ENCODE peak calls at places on chromosomes 5 and 9, in four cellular contexts. One of them, this sample, is unnamed.

GRCh38 chr9:129919836-129920235 is 84.6 kb downstream of the USP20 start:
- DNase-seq in psoas muscle: no peak
- DNase-seq in GM23248: no peak
- DNase-seq in adrenal gland: no peak
- DNase-seq in this sample: no peak

GRCh38 chr9:3478549-3478953 is 47.2 kb downstream of the RFX3 start:
- DNase-seq in psoas muscle: no peak
- DNase-seq in GM23248: peak; percentile 7
- DNase-seq in adrenal gland: no peak
- DNase-seq in this sample: no peak

GRCh38 chr5:158748535-158748934 is 351.2 kb downstream of the EBF1 start:
- DNase-seq in psoas muscle: no peak
- DNase-seq in GM23248: no peak
- DNase-seq in adrenal gland: no peak
- DNase-seq in this sample: no peak

GRCh38 chr5:35134278-35135030 is 86.7 kb upstream of the AGXT2 start:
- DNase-seq in psoas muscle: no peak
- DNase-seq in GM23248: peak; percentile 70
- DNase-seq in adrenal gland: no peak
- DNase-seq in this sample: no peak

GRCh38 chr5:140795259-140795641 is 598 bp downstream of the PCDHA2 start:
- DNase-seq in psoas muscle: no peak
- DNase-seq in GM23248: peak; percentile 26
- DNase-seq in adrenal gland: no peak
- DNase-seq in this sample: no peak

GRCh38 chr9:27541740-27542139 is 12.1 kb upstream of the MOB3B start:
- DNase-seq in psoas muscle: no peak
- DNase-seq in GM23248: no peak
- DNase-seq in adrenal gland: no peak
- DNase-seq in this sample: no peak

GRCh38 chr5:149561848-149562247 is 10.6 kb upstream of the CSNK1A1 start:
- DNase-seq in psoas muscle: no peak
- DNase-seq in GM23248: peak; percentile 96
- DNase-seq in adrenal gland: no peak
- DNase-seq in this sample: no peak

GRCh38 chr5:139787568-139788293 is 7.9 kb upstream of the PSD2 start:
- DNase-seq in psoas muscle: peak; percentile 87
- DNase-seq in GM23248: peak; percentile 83
- DNase-seq in adrenal gland: peak; percentile 82
- DNase-seq in this sample: peak; percentile 91

GRCh38 chr5:83306572-83307241 is 164.8 kb upstream of the VCAN start:
- DNase-seq in psoas muscle: peak; percentile 34
- DNase-seq in GM23248: peak; percentile 91
- DNase-seq in adrenal gland: peak; percentile 34
- DNase-seq in this sample: peak; percentile 85

GRCh38 chr5:157172408-157172807 is 6.3 kb upstream of the GARIN3 start:
- DNase-seq in psoas muscle: no peak
- DNase-seq in GM23248: no peak
- DNase-seq in adrenal gland: no peak
- DNase-seq in this sample: peak; percentile 13

GRCh38 chr9:133700861-133701320 is 37.3 kb downstream of the SARDH start:
- DNase-seq in psoas muscle: no peak
- DNase-seq in GM23248: no peak
- DNase-seq in adrenal gland: peak; percentile 2
- DNase-seq in this sample: no peak

GRCh38 chr5:160262665-160263064 is 33.4 kb downstream of the FABP6 start:
- DNase-seq in psoas muscle: no peak
- DNase-seq in GM23248: peak; percentile 13
- DNase-seq in adrenal gland: no peak
- DNase-seq in this sample: no peak

GRCh38 chr5:127409236-127409921 is 108.1 kb upstream of the PRRC1 start:
- DNase-seq in psoas muscle: no peak
- DNase-seq in GM23248: peak; percentile 49
- DNase-seq in adrenal gland: no peak
- DNase-seq in this sample: no peak

GRCh38 chr5:122262107-122262506 is 49.9 kb upstream of the SNCAIP start:
- DNase-seq in psoas muscle: no peak
- DNase-seq in GM23248: peak; percentile 79
- DNase-seq in adrenal gland: no peak
- DNase-seq in this sample: no peak

GRCh38 chr9:133573791-133574515 is 35.2 kb downstream of the FAM163B start:
- DNase-seq in psoas muscle: no peak
- DNase-seq in GM23248: no peak
- DNase-seq in adrenal gland: no peak
- DNase-seq in this sample: no peak

GRCh38 chr5:9332026-9332425 is 213.8 kb downstream of the SEMA5A start:
- DNase-seq in psoas muscle: no peak
- DNase-seq in GM23248: no peak
- DNase-seq in adrenal gland: no peak
- DNase-seq in this sample: no peak

GRCh38 chr5:85646641-85647040 is 971.1 kb upstream of the COX7C start:
- DNase-seq in psoas muscle: no peak
- DNase-seq in GM23248: no peak
- DNase-seq in adrenal gland: no peak
- DNase-seq in this sample: no peak

GRCh38 chr9:109167716-109168115 is 667 bp upstream of the FRRS1L start:
- DNase-seq in psoas muscle: no peak
- DNase-seq in GM23248: no peak
- DNase-seq in adrenal gland: no peak
- DNase-seq in this sample: no peak

GRCh38 chr9:96559339-96559943 is 60.2 kb downstream of the CDC14B start:
- DNase-seq in psoas muscle: no peak
- DNase-seq in GM23248: no peak
- DNase-seq in adrenal gland: no peak
- DNase-seq in this sample: no peak

GRCh38 chr5:143316337-143316736 is 87.1 kb downstream of the NR3C1 start:
- DNase-seq in psoas muscle: no peak
- DNase-seq in GM23248: no peak
- DNase-seq in adrenal gland: no peak
- DNase-seq in this sample: no peak

GRCh38 chr5:176831026-176831423 is 20.7 kb downstream of the UNC5A start:
- DNase-seq in psoas muscle: no peak
- DNase-seq in GM23248: no peak
- DNase-seq in adrenal gland: no peak
- DNase-seq in this sample: no peak

GRCh38 chr5:109739741-109740140 is 50.0 kb downstream of the MAN2A1 start:
- DNase-seq in psoas muscle: no peak
- DNase-seq in GM23248: peak; percentile 15
- DNase-seq in adrenal gland: no peak
- DNase-seq in this sample: no peak

GRCh38 chr9:81605154-81605670 is 84.1 kb downstream of the TLE1 start:
- DNase-seq in psoas muscle: no peak
- DNase-seq in GM23248: no peak
- DNase-seq in adrenal gland: no peak
- DNase-seq in this sample: no peak

GRCh38 chr5:112737472-112738179 is at the start of gene APC:
- DNase-seq in psoas muscle: peak; percentile 95
- DNase-seq in GM23248: peak; percentile 98
- DNase-seq in adrenal gland: peak; percentile 95
- DNase-seq in this sample: peak; percentile 98

GRCh38 chr5:144088211-144088965 is 82.1 kb downstream of the YIPF5 start:
- DNase-seq in psoas muscle: no peak
- DNase-seq in GM23248: peak; percentile 49
- DNase-seq in adrenal gland: no peak
- DNase-seq in this sample: no peak

GRCh38 chr9:20512106-20512505 is 110.2 kb downstream of the MLLT3 start:
- DNase-seq in psoas muscle: no peak
- DNase-seq in GM23248: peak; percentile 83
- DNase-seq in adrenal gland: peak; percentile 13
- DNase-seq in this sample: no peak

GRCh38 chr5:54608423-54609085 is 91.0 kb downstream of the SNX18 start:
- DNase-seq in psoas muscle: no peak
- DNase-seq in GM23248: peak; percentile 33
- DNase-seq in adrenal gland: no peak
- DNase-seq in this sample: no peak

GRCh38 chr9:115531410-115532130 is 413.6 kb upstream of the TNC start:
- DNase-seq in psoas muscle: no peak
- DNase-seq in GM23248: peak; percentile 93
- DNase-seq in adrenal gland: no peak
- DNase-seq in this sample: no peak

GRCh38 chr5:119400248-119400647 is 44.4 kb downstream of the TNFAIP8 start:
- DNase-seq in psoas muscle: no peak
- DNase-seq in GM23248: peak; percentile 24
- DNase-seq in adrenal gland: no peak
- DNase-seq in this sample: no peak

GRCh38 chr9:87862536-87863268 is 20.0 kb upstream of the SPATA31E1 start:
- DNase-seq in psoas muscle: no peak
- DNase-seq in GM23248: peak; percentile 87
- DNase-seq in adrenal gland: no peak
- DNase-seq in this sample: no peak

GRCh38 chr9:19154135-19154612 is 26.9 kb upstream of the PLIN2 start:
- DNase-seq in psoas muscle: no peak
- DNase-seq in GM23248: peak; percentile 85
- DNase-seq in adrenal gland: peak; percentile 80
- DNase-seq in this sample: peak; percentile 92

GRCh38 chr9:16612627-16613026 is 257.8 kb downstream of the BNC2 start:
- DNase-seq in psoas muscle: no peak
- DNase-seq in GM23248: no peak
- DNase-seq in adrenal gland: no peak
- DNase-seq in this sample: no peak

GRCh38 chr9:133780404-133780945 is 42.3 kb upstream of the SARDH start:
- DNase-seq in psoas muscle: no peak
- DNase-seq in GM23248: no peak
- DNase-seq in adrenal gland: no peak
- DNase-seq in this sample: no peak

GRCh38 chr5:170431571-170431970 is 42.4 kb upstream of the KCNMB1 start:
- DNase-seq in psoas muscle: no peak
- DNase-seq in GM23248: no peak
- DNase-seq in adrenal gland: no peak
- DNase-seq in this sample: no peak

GRCh38 chr9:27126682-27127081 is 17.7 kb downstream of the TEK start:
- DNase-seq in psoas muscle: no peak
- DNase-seq in GM23248: no peak
- DNase-seq in adrenal gland: no peak
- DNase-seq in this sample: no peak

GRCh38 chr5:174454464-174454863 is 269.9 kb upstream of the MSX2 start:
- DNase-seq in psoas muscle: no peak
- DNase-seq in GM23248: no peak
- DNase-seq in adrenal gland: no peak
- DNase-seq in this sample: no peak

GRCh38 chr9:121844090-121844489 is 192.7 kb downstream of the DAB2IP start:
- DNase-seq in psoas muscle: no peak
- DNase-seq in GM23248: no peak
- DNase-seq in adrenal gland: no peak
- DNase-seq in this sample: no peak

GRCh38 chr5:173581408-173582197 is 34.8 kb downstream of the BOD1 start:
- DNase-seq in psoas muscle: no peak
- DNase-seq in GM23248: peak; percentile 64
- DNase-seq in adrenal gland: no peak
- DNase-seq in this sample: no peak

GRCh38 chr5:52807037-52807436 is 19.3 kb downstream of the ITGA1 start:
- DNase-seq in psoas muscle: no peak
- DNase-seq in GM23248: no peak
- DNase-seq in adrenal gland: no peak
- DNase-seq in this sample: no peak
- H3K4me1 ChIP-seq in psoas muscle: peaks cover 45% of the 10 kb centered on the region
- H3K4me1 ChIP-seq in GM23248: peaks cover 70% of the 10 kb centered on the region
- H3K4me1 ChIP-seq in adrenal gland: peaks cover 32% of the 10 kb centered on the region
- H3K4me1 ChIP-seq in this sample: no peaks in the 10 kb centered on the region

DNA sequence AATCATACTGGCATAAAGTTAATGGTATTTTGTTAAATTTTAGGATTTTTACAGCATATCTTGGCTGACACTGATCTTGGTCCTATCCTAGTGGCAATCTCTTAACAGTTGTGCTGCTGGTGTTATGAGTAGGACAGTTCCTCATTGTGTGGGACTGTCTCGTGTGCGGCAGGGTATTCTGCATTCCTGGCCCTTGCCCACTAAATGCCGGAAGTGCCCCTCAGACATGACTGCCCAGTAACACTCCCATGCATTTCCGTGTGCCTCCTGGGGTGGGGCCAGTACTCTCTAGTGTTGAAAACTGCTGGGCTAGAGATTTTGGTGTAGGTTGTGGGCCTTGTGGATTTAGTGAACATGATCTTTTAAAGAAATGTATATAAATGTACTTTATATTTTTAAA is 227.1 kb upstream of the DMRT1 start:
- DNase-seq in psoas muscle: no peak
- DNase-seq in GM23248: peak; percentile 17
- DNase-seq in adrenal gland: peak; percentile 16
- DNase-seq in this sample: no peak
- H3K27ac ChIP-seq in psoas muscle: peak overlapping the region; percentile 18
- H3K27ac ChIP-seq in GM23248: no peak overlapping the region
- H3K27ac ChIP-seq in adrenal gland: no peak overlapping the region
- H3K27ac ChIP-seq in this sample: peak overlapping the region; percentile 72

GRCh38 chr9:107275530-107275929 is 7.5 kb upstream of the RAD23B start:
- DNase-seq in psoas muscle: no peak
- DNase-seq in GM23248: no peak
- DNase-seq in adrenal gland: no peak
- DNase-seq in this sample: no peak
- H3K36me3 ChIP-seq in psoas muscle: no peaks in the 10 kb centered on the region
- H3K36me3 ChIP-seq in GM23248: no peaks in the 10 kb centered on the region
- H3K36me3 ChIP-seq in adrenal gland: no peaks in the 10 kb centered on the region
- H3K36me3 ChIP-seq in this sample: no peaks in the 10 kb centered on the region

DNA sequence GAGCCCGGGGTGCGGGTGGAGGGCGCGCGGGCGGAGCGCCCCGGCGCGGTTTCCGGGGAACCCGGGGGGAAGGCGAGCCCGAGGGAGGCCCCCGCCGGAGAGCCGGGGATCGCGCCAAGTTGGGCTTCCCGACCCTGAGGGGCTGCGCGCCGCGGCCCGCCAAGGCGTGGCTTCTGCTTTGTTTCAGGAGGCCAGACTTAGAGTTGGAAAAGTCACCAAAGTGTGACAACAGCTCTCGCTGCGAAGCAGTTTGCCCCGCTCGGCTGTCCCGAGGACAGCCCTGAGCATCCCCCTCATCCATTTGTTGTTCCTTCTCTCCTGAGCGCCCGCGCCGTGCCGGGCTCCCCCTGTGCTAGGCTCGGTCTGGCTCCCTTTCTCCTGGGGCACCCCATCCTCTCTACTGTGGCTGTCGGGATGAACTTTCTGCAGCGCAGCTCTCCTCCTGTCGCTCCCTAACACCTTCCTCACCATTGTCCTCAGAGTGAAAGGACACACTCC is 410 bp downstream of the GLIPR2 start:
- DNase-seq in psoas muscle: no peak
- DNase-seq in GM23248: peak; percentile 47
- DNase-seq in adrenal gland: no peak
- DNase-seq in this sample: no peak
- H3K4me1 ChIP-seq in psoas muscle: peaks cover 8% of the 10 kb centered on the region
- H3K4me1 ChIP-seq in GM23248: peaks cover 6% of the 10 kb centered on the region
- H3K4me1 ChIP-seq in adrenal gland: peaks cover 9% of the 10 kb centered on the region
- H3K4me1 ChIP-seq in this sample: no peaks in the 10 kb centered on the region

GRCh38 chr9:131400627-131401026 is 6.7 kb downstream of the PRRC2B start:
- DNase-seq in psoas muscle: no peak
- DNase-seq in GM23248: no peak
- DNase-seq in adrenal gland: no peak
- DNase-seq in this sample: no peak
- H3K27ac ChIP-seq in psoas muscle: peak overlapping the region; percentile 90
- H3K27ac ChIP-seq in GM23248: no peak overlapping the region
- H3K27ac ChIP-seq in adrenal gland: peak overlapping the region; percentile 93
- H3K27ac ChIP-seq in this sample: peak overlapping the region; percentile 86

This sample was measured in right atrium auricular region.